ENCODE peak calls at places on chromosomes 13 and 19, in eight cellular contexts. Y is nephron progenitor cell; W is pulmonary artery endothelial cell; I is iris pigment epithelial cell; D is breast epithelium; O is aorta; T is activated T-cell treated with anti-CD3 and anti-CD28 coated beads, Interleukin-2, amount 50 U/mL, for 48 hours; P is stimulated activated CD4-positive, alpha-beta T cell treated with anti-CD3 and anti-CD28 coated beads, Interleukin-15, amount 100 ng/mL, for 48 hours. S is an unnamed sample.

GRCh38 chr19:7562646-7563393 is 27.3 kb downstream of the PNPLA6 start:
- DNase-seq in P (no peak), I (no peak), O (no peak), T (no peak), W (no peak), Y (peak), D (no peak), S (peak)

GRCh38 chr19:48608798-48609263 is 2.3 kb downstream of the SPACA4 start:
- DNase-seq in W (no peak), I (no peak), T (peak), P (no peak), O (no peak), D (no peak), Y (no peak), S (peak)

GRCh38 chr19:33295621-33296472 is 6.5 kb downstream of the CEBPA start:
- DNase-seq in Y (no peak), W (no peak), P (no peak), I (no peak), T (peak), D (no peak), O (peak), S (no peak)

GRCh38 chr19:32104465-32105235 is 240.8 kb upstream of the ZNF507 start:
- DNase-seq in P (no peak), D (no peak), I (no peak), W (no peak), Y (peak), O (no peak), T (no peak), S (no peak)

GRCh38 chr19:51610576-51610975 is 19.6 kb downstream of the SIGLEC5 start:
- DNase-seq in T (no peak), W (no peak), O (no peak), P (no peak), Y (no peak), I (no peak), D (no peak), S (no peak)

GRCh38 chr19:49338691-49339363 is 3.6 kb downstream of the CD37 start:
- DNase-seq in W (no peak), O (peak), Y (peak), T (peak), P (no peak), I (peak), D (peak), S (peak)

GRCh38 chr13:92136449-92137180 is 738.2 kb downstream of the GPC5 start:
- DNase-seq in W (no peak), P (no peak), Y (no peak), I (peak), O (no peak), D (no peak), T (no peak), S (no peak)

GRCh38 chr13:112954488-112955270 is 14.3 kb upstream of the MCF2L start:
- DNase-seq in W (no peak), O (no peak), T (no peak), I (no peak), P (no peak), Y (no peak), D (no peak), S (no peak)

GRCh38 chr19:48292798-48293197 is 22.9 kb downstream of the ZNF114 start:
- DNase-seq in I (peak), O (no peak), W (no peak), Y (no peak), T (no peak), P (no peak), D (no peak), S (no peak)

GRCh38 chr13:51412431-51412830 is 40.4 kb downstream of the INTS6 start:
- DNase-seq in W (no peak), D (no peak), Y (no peak), T (no peak), I (no peak), P (no peak), O (no peak), S (no peak)

GRCh38 chr13:98939552-98940306 is 38.1 kb downstream of the DOCK9 start:
- DNase-seq in I (no peak), T (no peak), P (no peak), O (no peak), D (no peak), Y (no peak), W (no peak), S (no peak)

GRCh38 chr13:40680659-40681323 is 14.3 kb upstream of the FOXO1 start:
- DNase-seq in D (no peak), I (no peak), Y (no peak), W (no peak), P (no peak), O (no peak), T (no peak), S (no peak)

GRCh38 chr19:17726136-17726741 is 7.0 kb downstream of the MAP1S start:
- DNase-seq in W (no peak), D (no peak), I (no peak), O (no peak), Y (no peak), P (no peak), T (no peak), S (no peak)